ENCODE peak calls at places on chromosomes 5 and 9, in seven cellular contexts. X is adrenal gland; S is ovary; F is cardiac muscle cell; J is kidney; P is effector memory CD4-positive, alpha-beta T cell; C is mammary epithelial cell. G is an unnamed sample.

GRCh38 chr9:126513159-126514036 is 100.3 kb upstream of the LMX1B start:
- DNase-seq in X (no peak), F (no peak), P (no peak), S (no peak), C (peak), J (peak), G (no peak)

GRCh38 chr5:96434201-96434645 is 1.2 kb upstream of the PCSK1 start:
- DNase-seq in S (peak), C (peak), F (peak), X (peak), J (peak), P (no peak), G (no peak)

GRCh38 chr5:127943061-127943371 is 140.6 kb upstream of the SLC12A2 start:
- DNase-seq in F (no peak), J (no peak), S (no peak), X (no peak), C (no peak), P (no peak), G (no peak)

GRCh38 chr5:141261238-141261546 is 16.0 kb downstream of the PCDHB15 start:
- DNase-seq in C (no peak), P (no peak), S (no peak), F (no peak), X (no peak), J (no peak), G (no peak)

GRCh38 chr9:81589819-81590218 is 99.5 kb downstream of the TLE1 start:
- DNase-seq in F (no peak), C (no peak), S (no peak), X (no peak), P (no peak), J (peak), G (no peak)

GRCh38 chr5:14243768-14244167 is 100.6 kb downstream of the TRIO start:
- DNase-seq in F (no peak), X (no peak), S (no peak), J (no peak), C (no peak), P (no peak), G (no peak)

GRCh38 chr9:129561594-129562281 is 59.2 kb downstream of the C9orf50 start:
- DNase-seq in C (no peak), X (peak), F (peak), P (no peak), J (peak), S (peak), G (peak)

GRCh38 chr5:55547792-55548191 is 13.0 kb upstream of the PLPP1 start:
- DNase-seq in X (no peak), J (no peak), S (no peak), C (no peak), P (no peak), F (no peak), G (no peak)

GRCh38 chr9:76441551-76442322 is 17.2 kb upstream of the GCNT1 start:
- DNase-seq in X (no peak), J (no peak), C (peak), F (peak), P (no peak), S (no peak), G (no peak)

GRCh38 chr5:66840527-66841013 is 244.4 kb downstream of the MAST4 start:
- DNase-seq in C (peak), F (no peak), J (no peak), S (no peak), X (no peak), P (no peak), G (no peak)

GRCh38 chr5:58462623-58463230 is 2.8 kb upstream of the PLK2 start:
- DNase-seq in S (no peak), X (peak), P (no peak), C (peak), J (no peak), F (peak), G (no peak)

GRCh38 chr5:2715856-2716255 is 35.6 kb downstream of the IRX2 start:
- DNase-seq in X (no peak), C (no peak), F (no peak), P (no peak), S (no peak), J (no peak), G (peak)

GRCh38 chr9:35035851-35036701 is 36.3 kb downstream of the VCP start:
- DNase-seq in X (peak), F (peak), C (no peak), S (peak), P (peak), J (peak), G (peak)

GRCh38 chr9:116877072-116877471 is 190.0 kb downstream of the TRIM32 start:
- DNase-seq in X (no peak), S (no peak), J (no peak), P (no peak), C (no peak), F (no peak), G (no peak)

GRCh38 chr5:91128604-91129003 is 254.5 kb downstream of the ARRDC3 start:
- DNase-seq in F (no peak), X (no peak), C (no peak), S (no peak), J (no peak), P (no peak), G (no peak)

GRCh38 chr9:71762900-71763653 is 5.2 kb downstream of the CEMIP2 start:
- DNase-seq in C (peak), P (no peak), X (no peak), J (no peak), S (no peak), F (peak), G (no peak)

GRCh38 chr9:83962165-83962564 is 17.9 kb downstream of the HNRNPK start:
- DNase-seq in S (no peak), J (no peak), P (no peak), C (peak), X (no peak), F (peak), G (no peak)

GRCh38 chr5:78005021-78005785 is 229.1 kb upstream of the TBCA start:
- DNase-seq in P (no peak), F (peak), J (no peak), C (no peak), X (no peak), S (no peak), G (no peak)

GRCh38 chr9:135131488-135131887 is 44.0 kb downstream of the OLFM1 start:
- DNase-seq in F (no peak), S (no peak), J (no peak), P (no peak), C (no peak), X (no peak), G (no peak)

GRCh38 chr5:74957029-74957781 is 91.0 kb upstream of the FAM169A start:
- DNase-seq in F (no peak), J (no peak), S (no peak), X (no peak), C (no peak), P (no peak), G (no peak)

GRCh38 chr9:110996436-110997224 is 41.6 kb downstream of the LPAR1 start:
- DNase-seq in S (no peak), X (peak), C (peak), J (no peak), F (peak), P (no peak), G (peak)

GRCh38 chr9:33133186-33133585 is 34.0 kb downstream of the B4GALT1 start:
- DNase-seq in F (no peak), J (no peak), P (no peak), S (no peak), X (peak), C (peak), G (peak)
- H3K27ac ChIP-seq in F (no peak), J (no peak), P (no peak), S (no peak), X (no peak), C (no peak), G (no peak)

GRCh38 chr5:137836997-137837396 is 30.7 kb upstream of the MYOT start:
- DNase-seq in C (peak), F (peak), J (no peak), P (no peak), X (peak), S (no peak), G (no peak)

GRCh38 chr5:137838976-137839375 is 28.7 kb upstream of the MYOT start:
- DNase-seq in C (no peak), X (no peak), J (no peak), P (no peak), S (no peak), F (peak), G (no peak)

GRCh38 chr5:137834498-137834897 is 33.2 kb upstream of the MYOT start:
- DNase-seq in P (no peak), F (no peak), S (no peak), C (no peak), X (no peak), J (no peak), G (no peak)

GRCh38 chr5:137836301-137836700 is 31.4 kb upstream of the MYOT start:
- DNase-seq in S (no peak), X (no peak), F (no peak), P (no peak), J (no peak), C (no peak), G (no peak)

GRCh38 chr5:137837741-137838389 is 29.8 kb upstream of the MYOT start:
- DNase-seq in P (no peak), J (no peak), C (no peak), S (no peak), X (no peak), F (peak), G (no peak)
- H3K27ac ChIP-seq in P (no peak), J (no peak), C (no peak), S (no peak), X (peak), F (peak), G (no peak)

GRCh38 chr9:86460211-86461002 is 106.2 kb upstream of the TUT7 start:
- DNase-seq in J (no peak), X (no peak), S (no peak), F (peak), P (no peak), C (no peak), G (no peak)

GRCh38 chr9:86464242-86464641 is 110.0 kb upstream of the TUT7 start:
- DNase-seq in F (no peak), X (no peak), P (no peak), C (no peak), S (no peak), J (no peak), G (no peak)

GRCh38 chr9:86454701-86455402 is 100.6 kb upstream of the TUT7 start:
- DNase-seq in P (no peak), X (no peak), F (peak), C (peak), S (no peak), J (no peak), G (no peak)

DNA sequence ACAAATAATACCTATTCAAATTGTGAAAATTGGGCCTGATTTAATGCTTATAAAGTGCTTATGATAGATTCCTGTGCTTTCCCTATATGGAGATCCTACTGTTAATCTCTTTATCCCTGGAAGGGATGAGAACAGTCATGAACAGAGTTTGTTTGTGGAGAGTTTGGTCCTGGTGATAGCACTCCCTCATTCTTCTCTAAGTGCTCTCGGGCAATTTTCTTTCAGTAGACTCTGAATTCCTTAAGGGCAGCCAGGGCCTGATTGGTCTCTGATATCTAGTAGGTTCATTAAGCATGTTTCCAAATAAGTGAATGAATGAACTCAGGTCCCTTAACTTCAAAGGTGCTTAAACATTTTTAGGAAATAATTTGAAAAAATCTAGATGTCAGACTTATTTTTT is 104.2 kb upstream of the TUT7 start:
- DNase-seq in C (no peak), X (no peak), F (no peak), J (no peak), S (no peak), P (no peak), G (no peak)
- H3K27ac ChIP-seq in C (no peak), X (no peak), F (no peak), J (no peak), S (no peak), P (no peak), G (no peak)

GRCh38 chr9:104850771-104851170 is 77.2 kb downstream of the ABCA1 start:
- DNase-seq in P (no peak), J (no peak), F (no peak), C (no peak), X (no peak), S (no peak), G (no peak)
- H3K27ac ChIP-seq in P (no peak), J (no peak), F (no peak), C (no peak), X (peak), S (no peak), G (no peak)

GRCh38 chr5:132754111-132754510 is 6.9 kb downstream of the CCNI2 start:
- DNase-seq in S (no peak), X (peak), C (no peak), P (no peak), F (no peak), J (no peak), G (no peak)
- H3K27ac ChIP-seq in S (no peak), X (no peak), C (no peak), P (no peak), F (no peak), J (no peak), G (no peak)

GRCh38 chr9:69132391-69132790 is 41.7 kb upstream of the TJP2 start:
- DNase-seq in S (no peak), P (no peak), J (no peak), C (no peak), F (no peak), X (no peak), G (no peak)
- H3K27ac ChIP-seq in S (no peak), P (no peak), J (peak), C (peak), F (no peak), X (no peak), G (no peak)

GRCh38 chr5:135392256-135392655 is 6.8 kb downstream of the MACROH2A1 start:
- DNase-seq in J (no peak), X (no peak), C (peak), P (no peak), S (no peak), F (peak), G (no peak)

GRCh38 chr5:135395451-135395850 is 3.6 kb downstream of the MACROH2A1 start:
- DNase-seq in X (no peak), J (no peak), F (no peak), C (no peak), P (no peak), S (no peak), G (no peak)

GRCh38 chr5:135394095-135394494 is 4.9 kb downstream of the MACROH2A1 start:
- DNase-seq in S (no peak), P (no peak), F (no peak), X (no peak), C (no peak), J (no peak), G (no peak)

GRCh38 chr5:135393229-135393628 is 5.8 kb downstream of the MACROH2A1 start:
- DNase-seq in S (no peak), F (no peak), X (no peak), J (no peak), C (no peak), P (no peak), G (no peak)

DNA sequence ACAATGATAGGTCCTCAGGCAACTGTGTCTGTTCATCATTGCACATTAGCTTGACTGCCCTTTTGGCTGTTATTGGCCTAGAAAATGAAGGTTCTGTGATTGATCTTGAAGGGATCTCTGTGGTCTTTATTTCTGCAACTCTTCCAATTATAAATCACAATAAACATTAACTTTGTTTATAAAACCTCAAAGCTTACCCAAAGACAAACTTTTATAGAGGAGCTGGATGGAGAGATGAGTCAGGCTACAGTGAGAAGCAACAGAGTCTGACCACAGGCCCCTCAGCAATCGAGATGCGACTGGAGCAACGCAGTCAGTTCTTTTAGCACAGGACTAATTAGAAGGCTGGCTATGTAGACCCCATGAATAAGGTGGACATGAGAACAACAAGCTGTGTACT is 5.3 kb downstream of the MACROH2A1 start:
- DNase-seq in F (no peak), J (no peak), S (no peak), P (no peak), X (no peak), C (no peak), G (no peak)
- H3K27ac ChIP-seq in F (no peak), J (no peak), S (no peak), P (no peak), X (peak), C (no peak), G (peak)

DNA sequence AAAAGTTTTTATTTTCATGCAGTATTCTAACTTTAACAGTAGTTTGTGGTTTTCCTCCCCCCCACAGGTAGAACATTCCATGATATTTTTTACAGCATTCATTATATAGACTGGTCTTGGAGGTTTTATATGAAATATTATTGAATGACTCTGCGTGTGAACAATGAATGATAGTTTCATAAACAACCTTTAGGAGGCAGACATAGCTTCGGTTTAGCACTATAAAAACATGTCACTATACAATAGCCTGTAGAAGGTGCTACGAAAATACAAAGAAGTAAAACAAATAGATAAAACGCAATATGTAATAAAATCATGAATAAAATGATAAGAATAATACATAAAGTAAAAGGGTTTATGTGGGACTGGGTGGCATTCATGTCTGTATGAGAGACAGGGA is 8.5 kb downstream of the KLF4 start:
- DNase-seq in J (no peak), S (no peak), P (no peak), X (no peak), C (no peak), F (no peak), G (no peak)
- H3K27ac ChIP-seq in J (no peak), S (no peak), P (no peak), X (peak), C (peak), F (no peak), G (peak)

G was measured in sigmoid colon.